ENCODE peak calls at places on chromosomes 1 and 21, in five cellular contexts. Q is CD4-positive, alpha-beta memory T cell; X is HTR-8/SVneo; K is body of pancreas; W is amniotic stem cell. N is an unnamed sample.

GRCh38 chr21:42642219-42642745 is 11.1 kb upstream of the PDE9A start:
- DNase-seq in Q (no peak), X (no peak), K (no peak), W (no peak), N (no peak)

GRCh38 chr1:203990118-203990517 is 82.8 kb upstream of the SOX13 start:
- DNase-seq in Q (no peak), X (no peak), K (no peak), W (no peak), N (no peak)

GRCh38 chr1:117267232-117267774 is 56.6 kb upstream of the VTCN1 start:
- DNase-seq in Q (no peak), X (no peak), K (no peak), W (no peak), N (no peak)

GRCh38 chr1:96510911-96511310 is 210.7 kb upstream of the PTBP2 start:
- DNase-seq in Q (no peak), X (no peak), K (no peak), W (no peak), N (peak)

GRCh38 chr1:16398371-16398953 is 31.4 kb downstream of the SZRD1 start:
- DNase-seq in Q (no peak), X (no peak), K (no peak), W (no peak), N (no peak)

GRCh38 chr1:168722964-168723363 is 6.0 kb downstream of the DPT start:
- DNase-seq in Q (no peak), X (no peak), K (no peak), W (no peak), N (no peak)

GRCh38 chr1:89516055-89516454 is 8.6 kb upstream of the LRRC8B start:
- DNase-seq in Q (no peak), X (no peak), K (no peak), W (no peak), N (no peak)

GRCh38 chr1:5910276-5910620 is 82.0 kb downstream of the NPHP4 start:
- DNase-seq in Q (no peak), X (no peak), K (no peak), W (no peak), N (no peak)

GRCh38 chr21:44064852-44065403 is 42.3 kb upstream of the PWP2 start:
- DNase-seq in Q (no peak), X (no peak), K (no peak), W (no peak), N (no peak)

GRCh38 chr21:36587388-36587787 is 107.5 kb upstream of the CLDN14 start:
- DNase-seq in Q (no peak), X (no peak), K (no peak), W (no peak), N (no peak)

GRCh38 chr1:110650623-110651022 is 24.1 kb downstream of the KCNA3 start:
- DNase-seq in Q (no peak), X (no peak), K (no peak), W (no peak), N (no peak)